ENCODE peak calls at places on chromosomes 4 and X, in seven cellular contexts. J, O, E, P, N, G and S are unnamed samples.

GRCh38 chr4:2438822-2439718 is 20.3 kb downstream of the CFAP99 start:
- DNase-seq in G (no peak), E (no peak), P (no peak), N (no peak), J (no peak), O (no peak), S (no peak)

GRCh38 chrX:124938715-124939114 is 381.0 kb upstream of the TEX13C start:
- DNase-seq in N (no peak), E (no peak), J (no peak), O (no peak), P (no peak), G (no peak), S (no peak)

GRCh38 chrX:120260369-120260768 is 9.8 kb downstream of the ZBTB33 start:
- DNase-seq in J (no peak), O (no peak), G (no peak), E (no peak), N (no peak), P (no peak), S (no peak)

GRCh38 chr4:147940144-147940543 is 208.3 kb downstream of the ARHGAP10 start:
- DNase-seq in E (no peak), N (no peak), G (no peak), P (no peak), J (no peak), O (no peak), S (no peak)

GRCh38 chr4:78517050-78517652 is 34.4 kb upstream of the ANXA3 start:
- DNase-seq in N (no peak), J (no peak), G (peak), O (no peak), P (no peak), E (peak), S (peak)

GRCh38 chr4:3515646-3516045 is 16.6 kb downstream of the LRPAP1 start:
- DNase-seq in P (peak), G (no peak), J (no peak), E (no peak), N (no peak), O (no peak), S (no peak)

GRCh38 chr4:183455431-183456145 is 11.2 kb downstream of the CDKN2AIP start:
- DNase-seq in O (no peak), E (no peak), N (no peak), P (no peak), G (peak), J (no peak), S (peak)

GRCh38 chrX:16212024-16212423 is 44.7 kb downstream of the MAGEB17 start:
- DNase-seq in E (no peak), G (peak), O (no peak), P (no peak), N (peak), J (no peak), S (no peak)

GRCh38 chr4:99209671-99210070 is 9.4 kb downstream of the ADH6 start:
- DNase-seq in O (no peak), E (no peak), G (no peak), N (no peak), J (no peak), P (no peak), S (peak)

GRCh38 chr4:73347497-73347896 is 56.6 kb upstream of the ALB start:
- DNase-seq in O (no peak), E (no peak), N (no peak), P (no peak), J (no peak), G (no peak), S (no peak)

GRCh38 chr4:115030281-115030680 is 83.1 kb downstream of the NDST4 start:
- DNase-seq in O (no peak), N (no peak), G (no peak), E (no peak), P (no peak), J (no peak), S (no peak)

GRCh38 chr4:165768281-165768680 is 104.8 kb upstream of the TLL1 start:
- DNase-seq in N (no peak), E (no peak), O (no peak), G (no peak), P (no peak), J (no peak), S (no peak)

GRCh38 chr4:133186210-133186609 is 37.1 kb downstream of the PCDH10 start:
- DNase-seq in J (no peak), G (peak), P (no peak), N (no peak), O (no peak), E (no peak), S (no peak)

GRCh38 chr4:83490876-83491450 is 6.1 kb upstream of the ABRAXAS1 start:
- DNase-seq in G (peak), E (no peak), P (no peak), O (peak), N (peak), J (no peak), S (peak)

GRCh38 chrX:15877380-15877779 is 22.8 kb upstream of the AP1S2 start:
- DNase-seq in P (no peak), J (no peak), E (no peak), N (no peak), G (peak), O (no peak), S (peak)

GRCh38 chrX:85993539-85994197 is 53.7 kb downstream of the CHM start:
- DNase-seq in G (peak), P (no peak), O (no peak), N (no peak), E (no peak), J (no peak), S (no peak)

GRCh38 chrX:48590203-48591103 is 6.8 kb upstream of the WDR13 start:
- DNase-seq in E (no peak), G (peak), P (no peak), O (no peak), J (no peak), N (no peak), S (peak)

GRCh38 chrX:69133561-69134542 is 31.4 kb downstream of the PJA1 start:
- DNase-seq in O (no peak), N (peak), P (peak), E (no peak), G (peak), J (no peak), S (peak)

GRCh38 chr4:72312032-72312650 is 256.9 kb downstream of the ADAMTS3 start:
- DNase-seq in O (no peak), E (peak), N (peak), J (no peak), G (peak), P (peak), S (peak)

GRCh38 chr4:56783986-56784385 is 37.5 kb downstream of the SPINK2 start:
- DNase-seq in E (no peak), P (no peak), N (no peak), O (no peak), G (no peak), J (no peak), S (peak)

GRCh38 chr4:6548201-6548881 is 26.6 kb upstream of the MAN2B2 start:
- DNase-seq in P (peak), J (no peak), E (no peak), N (peak), G (peak), O (no peak), S (peak)

GRCh38 chr4:148514581-148514980 is 72.4 kb upstream of the NR3C2 start:
- DNase-seq in N (no peak), J (no peak), G (peak), E (no peak), O (no peak), P (no peak), S (no peak)

GRCh38 chrX:154002215-154002719 is 17.4 kb downstream of the IRAK1 start:
- DNase-seq in E (no peak), N (no peak), J (no peak), P (no peak), G (peak), O (no peak), S (peak)

GRCh38 chr4:36349904-36350554 is 68.6 kb downstream of the DTHD1 start:
- DNase-seq in J (no peak), O (no peak), E (no peak), N (no peak), G (peak), P (no peak), S (no peak)

GRCh38 chrX:131675596-131676194 is 131.8 kb downstream of the OR13H1 start:
- DNase-seq in G (peak), O (peak), P (no peak), J (no peak), E (no peak), N (peak), S (peak)

GRCh38 chr4:6324999-6325790 is 55.5 kb downstream of the WFS1 start:
- DNase-seq in P (peak), E (no peak), O (no peak), N (peak), G (peak), J (no peak), S (no peak)

GRCh38 chr4:25773358-25773757 is 89.4 kb downstream of the SEL1L3 start:
- DNase-seq in P (no peak), E (no peak), O (no peak), J (no peak), G (no peak), N (no peak), S (no peak)

GRCh38 chrX:49226946-49227345 is 6.2 kb downstream of the CACNA1F start:
- DNase-seq in N (no peak), E (no peak), O (no peak), P (no peak), G (no peak), J (no peak), S (no peak)

GRCh38 chr4:25100710-25101109 is 59.5 kb downstream of the SEPSECS start:
- DNase-seq in P (no peak), J (no peak), G (no peak), E (no peak), N (no peak), O (no peak), S (no peak)

GRCh38 chr4:12545845-12546244 is 938.3 kb downstream of the RAB28 start:
- DNase-seq in J (no peak), E (no peak), G (peak), N (no peak), O (no peak), P (no peak), S (no peak)

GRCh38 chrX:111052478-111052877 is 43.5 kb upstream of the PAK3 start:
- DNase-seq in P (no peak), E (no peak), N (no peak), J (no peak), G (peak), O (no peak), S (no peak)

GRCh38 chr4:38603652-38604051 is 60.3 kb upstream of the KLF3 start:
- DNase-seq in G (no peak), P (no peak), N (no peak), J (no peak), E (no peak), O (no peak), S (no peak)

GRCh38 chrX:74527344-74527743 is 87.1 kb downstream of the RLIM start:
- DNase-seq in P (no peak), J (no peak), E (no peak), G (no peak), N (no peak), O (no peak), S (no peak)

GRCh38 chrX:16838202-16839066 is 31.7 kb downstream of the RBBP7 start:
- DNase-seq in P (no peak), G (peak), O (no peak), J (no peak), N (no peak), E (peak), S (peak)

GRCh38 chr4:60216752-60217151 is 983.4 kb upstream of the ADGRL3 start:
- DNase-seq in G (peak), J (no peak), E (peak), N (no peak), P (no peak), O (no peak), S (peak)